ENCODE peak calls at places on chromosome 4, in seven cellular contexts. A is suprapubic skin; R is Peyer's patch; Y is mammary epithelial cell; X is IMR-90; K is left ventricle myocardium inferior; L is CD4-positive, alpha-beta T cell. Z is an unnamed sample.

GRCh38 chr4:14856927-14857220 is 145.4 kb upstream of the CPEB2 start:
- DNase-seq in A (no peak), R (no peak), Y (no peak), X (no peak), K (no peak), L (no peak), Z (no peak)

GRCh38 chr4:113452868-113453620 is 308.5 kb downstream of the CAMK2D start:
- DNase-seq in A (no peak), R (no peak), Y (no peak), X (peak), K (no peak), L (no peak), Z (no peak)

GRCh38 chr4:177118596-177118995 is 191.1 kb upstream of the NEIL3 start:
- DNase-seq in A (no peak), R (peak), Y (peak), X (peak), K (peak), L (no peak), Z (no peak)

GRCh38 chr4:7414046-7414445 is 20.7 kb downstream of the PSAPL1 start:
- DNase-seq in A (peak), R (peak), Y (no peak), X (no peak), K (peak), L (no peak), Z (no peak)

GRCh38 chr4:150078996-150079581 is 844 bp downstream of the DCLK2 start:
- DNase-seq in A (no peak), R (peak), Y (peak), X (peak), K (peak), L (no peak), Z (no peak)

GRCh38 chr4:76611164-76611563 is 176.1 kb downstream of the SHROOM3 start:
- DNase-seq in A (no peak), R (no peak), Y (no peak), X (peak), K (no peak), L (no peak), Z (no peak)

GRCh38 chr4:174222266-174222872 is 61.1 kb downstream of the FBXO8 start:
- DNase-seq in A (no peak), R (no peak), Y (peak), X (peak), K (no peak), L (no peak), Z (no peak)

GRCh38 chr4:169060396-169061081 is 50.5 kb upstream of the CBR4 start:
- DNase-seq in A (no peak), R (no peak), Y (no peak), X (no peak), K (no peak), L (no peak), Z (no peak)

GRCh38 chr4:70269674-70270073 is 27.3 kb downstream of the CSN3 start:
- DNase-seq in A (no peak), R (no peak), Y (peak), X (no peak), K (no peak), L (no peak), Z (no peak)

GRCh38 chr4:159446266-159446976 is 343.5 kb downstream of the RAPGEF2 start:
- DNase-seq in A (no peak), R (peak), Y (peak), X (peak), K (no peak), L (no peak), Z (no peak)

GRCh38 chr4:15691346-15692140 is 9.9 kb downstream of the FAM200B start:
- DNase-seq in A (no peak), R (no peak), Y (peak), X (peak), K (no peak), L (no peak), Z (no peak)

GRCh38 chr4:155822572-155822971 is 43.5 kb downstream of the ASIC5 start:
- DNase-seq in A (no peak), R (no peak), Y (no peak), X (peak), K (no peak), L (no peak), Z (no peak)

GRCh38 chr4:25908491-25908901 is 5.5 kb upstream of the SMIM20 start:
- DNase-seq in A (no peak), R (no peak), Y (peak), X (peak), K (no peak), L (no peak), Z (peak)

GRCh38 chr4:180665994-180666818 is 1577.0 kb upstream of the TENM3 start:
- DNase-seq in A (no peak), R (peak), Y (peak), X (peak), K (no peak), L (no peak), Z (peak)

GRCh38 chr4:3739577-3739976 is 26.6 kb upstream of the ADRA2C start:
- DNase-seq in A (no peak), R (no peak), Y (no peak), X (no peak), K (no peak), L (no peak), Z (no peak)

GRCh38 chr4:25313194-25313895 is 771 bp downstream of the ZCCHC4 start:
- DNase-seq in A (no peak), R (no peak), Y (no peak), X (no peak), K (no peak), L (no peak), Z (no peak)

GRCh38 chr4:88998941-88999340 is 58.0 kb downstream of the FAM13A start:
- DNase-seq in A (no peak), R (no peak), Y (no peak), X (no peak), K (no peak), L (no peak), Z (no peak)

GRCh38 chr4:98642991-98643426 is 15.4 kb downstream of the TSPAN5 start:
- DNase-seq in A (no peak), R (no peak), Y (peak), X (peak), K (no peak), L (no peak), Z (peak)

GRCh38 chr4:13980317-13980716 is 352.8 kb upstream of the BOD1L1 start:
- DNase-seq in A (no peak), R (no peak), Y (peak), X (peak), K (no peak), L (no peak), Z (peak)

GRCh38 chr4:8308856-8309771 is 39.6 kb downstream of the HTRA3 start:
- DNase-seq in A (peak), R (peak), Y (no peak), X (peak), K (peak), L (no peak), Z (no peak)

GRCh38 chr4:8228319-8229250 is 29.5 kb downstream of the SH3TC1 start:
- DNase-seq in A (no peak), R (peak), Y (peak), X (peak), K (peak), L (peak), Z (peak)

DNA sequence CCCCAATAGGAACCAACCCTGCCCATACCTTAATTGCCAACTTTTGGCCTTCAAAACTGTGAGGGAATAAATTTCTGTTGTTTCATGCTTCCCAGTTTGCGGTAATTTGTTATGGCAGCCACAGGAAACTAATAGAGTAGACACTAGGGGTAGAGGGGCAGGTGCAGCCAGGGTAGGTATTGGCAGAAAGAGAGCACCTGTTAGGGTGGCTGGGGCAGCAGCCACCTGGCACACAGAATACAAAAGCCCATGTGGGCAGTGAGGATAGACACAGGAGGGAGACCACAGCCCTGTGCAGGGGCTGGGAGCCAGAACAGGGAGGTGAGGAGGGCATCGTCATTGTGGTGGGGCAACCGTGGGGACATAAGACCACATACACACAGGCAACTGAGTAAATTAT is 28.2 kb downstream of the IRF2 start:
- DNase-seq in A (no peak), R (no peak), Y (no peak), X (no peak), K (no peak), L (no peak), Z (no peak)
- H3K27ac ChIP-seq in A (no peak), R (no peak), Y (no peak), X (no peak), K (peak), L (no peak), Z (no peak)

GRCh38 chr4:152380919-152381318 is 155.0 kb downstream of the FBXW7 start:
- DNase-seq in A (no peak), R (no peak), Y (no peak), X (no peak), K (no peak), L (no peak), Z (no peak)

GRCh38 chr4:152385551-152385950 is 150.3 kb downstream of the FBXW7 start:
- DNase-seq in A (no peak), R (no peak), Y (no peak), X (peak), K (no peak), L (no peak), Z (no peak)

GRCh38 chr4:152380185-152380584 is 155.7 kb downstream of the FBXW7 start:
- DNase-seq in A (no peak), R (no peak), Y (no peak), X (no peak), K (no peak), L (no peak), Z (no peak)

DNA sequence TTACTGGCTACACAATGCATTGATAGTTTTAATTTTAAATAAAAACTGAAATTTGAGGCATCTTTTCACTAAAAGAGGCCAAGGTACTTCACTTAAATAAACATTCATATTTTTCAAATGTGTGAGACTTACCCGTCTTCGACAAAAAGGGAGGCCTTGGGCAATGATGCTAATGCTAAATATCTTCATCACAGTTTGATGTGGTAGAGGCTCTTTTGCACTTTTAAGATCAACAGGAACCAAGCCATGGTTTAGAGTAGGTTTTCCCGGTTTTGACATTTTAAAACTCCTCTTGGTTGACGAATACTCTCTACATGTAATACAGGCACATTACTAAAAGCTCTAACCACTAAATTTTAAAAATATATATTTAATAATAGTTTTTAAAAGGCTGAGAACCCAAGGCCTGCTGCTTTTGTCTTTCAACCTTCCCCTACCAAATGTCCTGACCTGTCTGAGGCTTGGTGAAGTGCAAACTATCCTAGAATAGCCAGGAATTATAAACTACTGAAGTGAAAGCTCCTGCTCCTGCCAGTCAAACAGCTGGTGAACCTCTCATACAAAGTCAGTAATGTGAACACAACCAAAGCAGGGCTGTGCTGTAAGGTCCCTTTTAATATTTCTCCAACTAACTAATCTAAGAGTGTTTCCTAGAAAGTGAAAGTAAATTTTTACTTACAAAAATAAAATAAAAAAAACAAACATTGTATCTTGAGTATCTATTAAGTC is 153.7 kb downstream of the FBXW7 start:
- DNase-seq in A (no peak), R (no peak), Y (no peak), X (peak), K (no peak), L (no peak), Z (no peak)
- H3K27ac ChIP-seq in A (peak), R (no peak), Y (no peak), X (no peak), K (peak), L (no peak), Z (no peak)

GRCh38 chr4:95638920-95639501 is 90.2 kb upstream of the UNC5C start:
- DNase-seq in A (no peak), R (no peak), Y (peak), X (no peak), K (no peak), L (no peak), Z (no peak)
- H3K27ac ChIP-seq in A (no peak), R (no peak), Y (no peak), X (no peak), K (no peak), L (no peak), Z (no peak)

GRCh38 chr4:80507507-80507906 is 172.0 kb downstream of the CFAP299 start:
- DNase-seq in A (no peak), R (no peak), Y (no peak), X (no peak), K (no peak), L (no peak), Z (no peak)

GRCh38 chr4:80507077-80507476 is 171.5 kb downstream of the CFAP299 start:
- DNase-seq in A (no peak), R (no peak), Y (no peak), X (no peak), K (no peak), L (no peak), Z (no peak)
- H3K27ac ChIP-seq in A (no peak), R (no peak), Y (no peak), X (no peak), K (no peak), L (no peak), Z (no peak)

GRCh38 chr4:139175647-139176298 is 1.2 kb downstream of the ELF2 start:
- DNase-seq in A (no peak), R (no peak), Y (no peak), X (peak), K (no peak), L (no peak), Z (no peak)
- H3K27ac ChIP-seq in A (peak), R (peak), Y (peak), X (peak), K (peak), L (peak), Z (peak)

DNA sequence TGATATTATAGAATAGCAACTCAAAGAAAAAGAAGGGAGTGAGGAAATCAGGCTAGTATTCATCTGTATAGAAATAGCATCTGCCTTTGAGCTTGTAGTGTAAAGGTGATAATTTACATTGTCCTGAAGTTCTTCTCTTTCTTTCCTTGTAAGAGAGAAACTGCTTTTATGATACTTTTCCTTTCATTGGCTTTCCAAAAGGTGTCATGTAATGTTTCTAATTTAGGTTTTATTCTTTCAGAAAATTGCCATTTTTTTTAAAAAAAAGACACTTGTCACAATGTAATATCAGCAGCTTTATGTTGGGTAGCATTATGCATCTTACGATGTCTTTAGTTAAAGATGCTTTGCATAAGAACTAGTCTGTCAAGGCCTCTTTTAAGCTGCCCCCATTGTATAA is 1153.8 kb upstream of the PCDH7 start:
- DNase-seq in A (no peak), R (no peak), Y (no peak), X (no peak), K (no peak), L (no peak), Z (no peak)
- H3K27ac ChIP-seq in A (no peak), R (no peak), Y (no peak), X (no peak), K (no peak), L (no peak), Z (no peak)

GRCh38 chr4:153782567-153782966 is 6.3 kb downstream of the SFRP2 start:
- DNase-seq in A (no peak), R (no peak), Y (no peak), X (no peak), K (no peak), L (no peak), Z (no peak)

GRCh38 chr4:153780221-153780620 is 8.7 kb downstream of the SFRP2 start:
- DNase-seq in A (no peak), R (no peak), Y (no peak), X (no peak), K (no peak), L (no peak), Z (no peak)

GRCh38 chr4:153781280-153781679 is 7.6 kb downstream of the SFRP2 start:
- DNase-seq in A (no peak), R (no peak), Y (no peak), X (no peak), K (no peak), L (no peak), Z (no peak)

GRCh38 chr4:153780876-153781275 is 8.0 kb downstream of the SFRP2 start:
- DNase-seq in A (no peak), R (no peak), Y (no peak), X (no peak), K (no peak), L (no peak), Z (no peak)

GRCh38 chr4:153781717-153782416 is 7.0 kb downstream of the SFRP2 start:
- DNase-seq in A (no peak), R (no peak), Y (no peak), X (peak), K (no peak), L (no peak), Z (peak)
- H3K27ac ChIP-seq in A (no peak), R (no peak), Y (no peak), X (no peak), K (no peak), L (no peak), Z (no peak)

GRCh38 chr4:151760713-151761661 is at the start of gene GATB:
- DNase-seq in A (peak), R (peak), Y (peak), X (peak), K (peak), L (peak), Z (peak)
- H3K27ac ChIP-seq in A (peak), R (peak), Y (peak), X (peak), K (peak), L (peak), Z (no peak)

GRCh38 chr4:83009529-83009928 is 1.1 kb downstream of the LIN54 start:
- DNase-seq in A (no peak), R (no peak), Y (no peak), X (peak), K (no peak), L (no peak), Z (no peak)
- H3K27ac ChIP-seq in A (no peak), R (peak), Y (peak), X (no peak), K (peak), L (no peak), Z (peak)